ENCODE peak calls at places on chromosomes 4 and X, in ten cellular contexts. One of them, this sample, is unnamed.

GRCh38 chrX:41419082-41419481 is 28.1 kb upstream of the NYX start:
- DNase-seq in endothelial cell of umbilical vein: no peak
- DNase-seq in cardiac muscle cell: no peak
- DNase-seq in ovary: no peak
- DNase-seq in adrenal gland: no peak
- DNase-seq in mammary epithelial cell: no peak
- DNase-seq in HepG2: no peak
- DNase-seq in heart right ventricle: no peak
- DNase-seq in suprapubic skin: no peak
- DNase-seq in uterus: no peak
- DNase-seq in this sample: no peak

GRCh38 chr4:14924080-14924916 is 78.0 kb upstream of the CPEB2 start:
- DNase-seq in endothelial cell of umbilical vein: no peak
- DNase-seq in cardiac muscle cell: no peak
- DNase-seq in ovary: no peak
- DNase-seq in adrenal gland: no peak
- DNase-seq in mammary epithelial cell: no peak
- DNase-seq in HepG2: no peak
- DNase-seq in heart right ventricle: no peak
- DNase-seq in suprapubic skin: no peak
- DNase-seq in uterus: no peak
- DNase-seq in this sample: no peak

GRCh38 chrX:13868481-13869040 is 51.7 kb upstream of the GPM6B start:
- DNase-seq in endothelial cell of umbilical vein: no peak
- DNase-seq in cardiac muscle cell: peak; percentile 86
- DNase-seq in ovary: no peak
- DNase-seq in adrenal gland: no peak
- DNase-seq in mammary epithelial cell: peak; percentile 20
- DNase-seq in HepG2: no peak
- DNase-seq in heart right ventricle: no peak
- DNase-seq in suprapubic skin: no peak
- DNase-seq in uterus: no peak
- DNase-seq in this sample: no peak

GRCh38 chr4:16591867-16592266 is 306.6 kb downstream of the LDB2 start:
- DNase-seq in endothelial cell of umbilical vein: no peak
- DNase-seq in cardiac muscle cell: peak; percentile 84
- DNase-seq in ovary: peak; percentile 75
- DNase-seq in adrenal gland: no peak
- DNase-seq in mammary epithelial cell: no peak
- DNase-seq in HepG2: no peak
- DNase-seq in heart right ventricle: peak; percentile 63
- DNase-seq in suprapubic skin: no peak
- DNase-seq in uterus: peak; percentile 57
- DNase-seq in this sample: no peak

GRCh38 chr4:55255171-55255570 is 90.9 kb upstream of the SRD5A3 start:
- DNase-seq in endothelial cell of umbilical vein: no peak
- DNase-seq in cardiac muscle cell: peak; percentile 17
- DNase-seq in ovary: no peak
- DNase-seq in adrenal gland: no peak
- DNase-seq in mammary epithelial cell: no peak
- DNase-seq in HepG2: no peak
- DNase-seq in heart right ventricle: no peak
- DNase-seq in suprapubic skin: no peak
- DNase-seq in uterus: no peak
- DNase-seq in this sample: no peak

GRCh38 chrX:114251575-114251974 is 332.3 kb upstream of the HTR2C start:
- DNase-seq in endothelial cell of umbilical vein: no peak
- DNase-seq in cardiac muscle cell: no peak
- DNase-seq in ovary: no peak
- DNase-seq in adrenal gland: no peak
- DNase-seq in mammary epithelial cell: no peak
- DNase-seq in HepG2: no peak
- DNase-seq in heart right ventricle: no peak
- DNase-seq in suprapubic skin: no peak
- DNase-seq in uterus: no peak
- DNase-seq in this sample: no peak

GRCh38 chr4:106601519-106601918 is 232.9 kb upstream of the GIMD1 start:
- DNase-seq in endothelial cell of umbilical vein: no peak
- DNase-seq in cardiac muscle cell: peak; percentile 21
- DNase-seq in ovary: no peak
- DNase-seq in adrenal gland: no peak
- DNase-seq in mammary epithelial cell: no peak
- DNase-seq in HepG2: no peak
- DNase-seq in heart right ventricle: no peak
- DNase-seq in suprapubic skin: no peak
- DNase-seq in uterus: no peak
- DNase-seq in this sample: no peak

GRCh38 chr4:20418865-20419451 is 167.3 kb downstream of the SLIT2 start:
- DNase-seq in endothelial cell of umbilical vein: peak; percentile 76
- DNase-seq in cardiac muscle cell: peak; percentile 84
- DNase-seq in ovary: no peak
- DNase-seq in adrenal gland: no peak
- DNase-seq in mammary epithelial cell: peak; percentile 52
- DNase-seq in HepG2: peak; percentile 36
- DNase-seq in heart right ventricle: no peak
- DNase-seq in suprapubic skin: no peak
- DNase-seq in uterus: no peak
- DNase-seq in this sample: peak; percentile 7

GRCh38 chr4:25221377-25221776 is 12.5 kb upstream of the PI4K2B start:
- DNase-seq in endothelial cell of umbilical vein: no peak
- DNase-seq in cardiac muscle cell: no peak
- DNase-seq in ovary: no peak
- DNase-seq in adrenal gland: no peak
- DNase-seq in mammary epithelial cell: no peak
- DNase-seq in HepG2: no peak
- DNase-seq in heart right ventricle: no peak
- DNase-seq in suprapubic skin: no peak
- DNase-seq in uterus: no peak
- DNase-seq in this sample: no peak

GRCh38 chr4:25229804-25230203 is 4.0 kb upstream of the PI4K2B start:
- DNase-seq in endothelial cell of umbilical vein: no peak
- DNase-seq in cardiac muscle cell: no peak
- DNase-seq in ovary: no peak
- DNase-seq in adrenal gland: no peak
- DNase-seq in mammary epithelial cell: no peak
- DNase-seq in HepG2: no peak
- DNase-seq in heart right ventricle: no peak
- DNase-seq in suprapubic skin: no peak
- DNase-seq in uterus: no peak
- DNase-seq in this sample: no peak

DNA sequence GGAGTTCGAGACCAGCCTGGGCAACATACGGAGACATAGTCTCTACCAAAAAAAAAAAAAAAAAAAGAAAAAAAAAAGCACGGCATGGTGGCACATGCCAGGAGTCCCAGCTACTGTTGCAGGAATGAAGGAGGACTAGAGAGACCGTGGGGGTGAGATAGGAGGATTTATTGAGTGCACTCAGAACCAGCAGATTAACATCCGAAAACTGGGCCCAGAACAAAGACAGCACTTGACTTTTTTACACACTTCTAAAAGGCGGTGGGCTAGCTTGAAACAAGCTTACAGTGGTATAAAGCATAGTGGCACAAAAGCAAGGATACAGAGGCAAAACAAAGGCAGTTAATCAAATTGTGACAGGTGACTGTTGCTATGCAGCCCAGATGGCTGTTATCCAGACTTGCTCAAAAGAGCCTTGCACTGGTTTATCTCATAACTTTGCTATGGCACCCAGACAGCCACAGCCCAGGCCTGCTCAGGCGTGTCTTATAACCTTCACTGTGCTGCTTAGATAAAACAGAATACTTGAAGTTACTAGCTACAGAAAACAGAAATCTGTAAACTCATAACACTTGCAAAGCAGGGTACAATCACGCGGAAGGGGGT is 10.0 kb upstream of the PI4K2B start:
- DNase-seq in endothelial cell of umbilical vein: peak; percentile 21
- DNase-seq in cardiac muscle cell: peak; percentile 53
- DNase-seq in ovary: no peak
- DNase-seq in adrenal gland: no peak
- DNase-seq in mammary epithelial cell: peak; percentile 40
- DNase-seq in HepG2: no peak
- DNase-seq in heart right ventricle: no peak
- DNase-seq in suprapubic skin: no peak
- DNase-seq in uterus: no peak
- DNase-seq in this sample: peak; percentile 63
- H3K9me3 ChIP-seq in endothelial cell of umbilical vein: no peaks in the 10 kb centered on the region
- H3K9me3 ChIP-seq in cardiac muscle cell: no peaks in the 10 kb centered on the region
- H3K9me3 ChIP-seq in ovary: peaks cover 5% of the 10 kb centered on the region
- H3K9me3 ChIP-seq in adrenal gland: no peaks in the 10 kb centered on the region
- H3K9me3 ChIP-seq in mammary epithelial cell: peaks cover 10% of the 10 kb centered on the region
- H3K9me3 ChIP-seq in HepG2: peaks cover 23% of the 10 kb centered on the region
- H3K9me3 ChIP-seq in heart right ventricle: no peaks in the 10 kb centered on the region
- H3K9me3 ChIP-seq in suprapubic skin: peaks cover 15% of the 10 kb centered on the region
- H3K9me3 ChIP-seq in uterus: no peaks in the 10 kb centered on the region
- H3K9me3 ChIP-seq in this sample: peaks cover 47% of the 10 kb centered on the region

GRCh38 chr4:139453041-139453370 is 915 bp upstream of the RAB33B start:
- DNase-seq in endothelial cell of umbilical vein: no peak
- DNase-seq in cardiac muscle cell: no peak
- DNase-seq in ovary: no peak
- DNase-seq in adrenal gland: no peak
- DNase-seq in mammary epithelial cell: peak; percentile 79
- DNase-seq in HepG2: peak; percentile 88
- DNase-seq in heart right ventricle: no peak
- DNase-seq in suprapubic skin: no peak
- DNase-seq in uterus: no peak
- DNase-seq in this sample: peak; percentile 63

GRCh38 chr4:139455187-139455586 is 1.3 kb downstream of the RAB33B start:
- DNase-seq in endothelial cell of umbilical vein: peak; percentile 25
- DNase-seq in cardiac muscle cell: no peak
- DNase-seq in ovary: no peak
- DNase-seq in adrenal gland: no peak
- DNase-seq in mammary epithelial cell: no peak
- DNase-seq in HepG2: no peak
- DNase-seq in heart right ventricle: no peak
- DNase-seq in suprapubic skin: no peak
- DNase-seq in uterus: no peak
- DNase-seq in this sample: no peak

GRCh38 chr4:139453371-139454110 is 380 bp upstream of the RAB33B start:
- DNase-seq in endothelial cell of umbilical vein: peak; percentile 98
- DNase-seq in cardiac muscle cell: peak; percentile 99
- DNase-seq in ovary: peak; percentile 98
- DNase-seq in adrenal gland: peak; percentile 99
- DNase-seq in mammary epithelial cell: peak; percentile 97
- DNase-seq in HepG2: peak; percentile 94
- DNase-seq in heart right ventricle: peak; percentile 98
- DNase-seq in suprapubic skin: peak; percentile 99
- DNase-seq in uterus: peak; percentile 97
- DNase-seq in this sample: peak; percentile 94

GRCh38 chr4:139454111-139454600 is at the start of gene RAB33B:
- DNase-seq in endothelial cell of umbilical vein: no peak
- DNase-seq in cardiac muscle cell: peak; percentile 94
- DNase-seq in ovary: no peak
- DNase-seq in adrenal gland: no peak
- DNase-seq in mammary epithelial cell: no peak
- DNase-seq in HepG2: no peak
- DNase-seq in heart right ventricle: no peak
- DNase-seq in suprapubic skin: peak; percentile 95
- DNase-seq in uterus: no peak
- DNase-seq in this sample: no peak

GRCh38 chr4:139454646-139455045 is 725 bp downstream of the RAB33B start:
- DNase-seq in endothelial cell of umbilical vein: no peak
- DNase-seq in cardiac muscle cell: no peak
- DNase-seq in ovary: no peak
- DNase-seq in adrenal gland: no peak
- DNase-seq in mammary epithelial cell: no peak
- DNase-seq in HepG2: no peak
- DNase-seq in heart right ventricle: no peak
- DNase-seq in suprapubic skin: no peak
- DNase-seq in uterus: no peak
- DNase-seq in this sample: no peak
- H3K4me1 ChIP-seq in endothelial cell of umbilical vein: peaks cover 49% of the 10 kb centered on the region
- H3K4me1 ChIP-seq in cardiac muscle cell: peaks cover 14% of the 10 kb centered on the region
- H3K4me1 ChIP-seq in ovary: peaks cover 7% of the 10 kb centered on the region
- H3K4me1 ChIP-seq in adrenal gland: peaks cover 25% of the 10 kb centered on the region
- H3K4me1 ChIP-seq in mammary epithelial cell: peaks cover 21% of the 10 kb centered on the region
- H3K4me1 ChIP-seq in HepG2: peaks cover 69% of the 10 kb centered on the region
- H3K4me1 ChIP-seq in heart right ventricle: peaks cover 35% of the 10 kb centered on the region
- H3K4me1 ChIP-seq in suprapubic skin: peaks cover 66% of the 10 kb centered on the region
- H3K4me1 ChIP-seq in uterus: no peaks in the 10 kb centered on the region
- H3K4me1 ChIP-seq in this sample: peaks cover 50% of the 10 kb centered on the region

GRCh38 chr4:82428526-82428968 is 1.7 kb downstream of the HNRNPDL start:
- DNase-seq in endothelial cell of umbilical vein: no peak
- DNase-seq in cardiac muscle cell: no peak
- DNase-seq in ovary: no peak
- DNase-seq in adrenal gland: no peak
- DNase-seq in mammary epithelial cell: no peak
- DNase-seq in HepG2: no peak
- DNase-seq in heart right ventricle: no peak
- DNase-seq in suprapubic skin: no peak
- DNase-seq in uterus: no peak
- DNase-seq in this sample: no peak

GRCh38 chr4:82431026-82431745 is 796 bp downstream of the ENOPH1 start:
- DNase-seq in endothelial cell of umbilical vein: no peak
- DNase-seq in cardiac muscle cell: peak; percentile 32
- DNase-seq in ovary: no peak
- DNase-seq in adrenal gland: no peak
- DNase-seq in mammary epithelial cell: peak; percentile 58
- DNase-seq in HepG2: no peak
- DNase-seq in heart right ventricle: peak; percentile 16
- DNase-seq in suprapubic skin: no peak
- DNase-seq in uterus: no peak
- DNase-seq in this sample: no peak

GRCh38 chr4:82428969-82429727 is 1.1 kb downstream of the HNRNPDL start:
- DNase-seq in endothelial cell of umbilical vein: peak; percentile 95
- DNase-seq in cardiac muscle cell: peak; percentile 96
- DNase-seq in ovary: peak; percentile 92
- DNase-seq in adrenal gland: peak; percentile 92
- DNase-seq in mammary epithelial cell: peak; percentile 91
- DNase-seq in HepG2: peak; percentile 76
- DNase-seq in heart right ventricle: peak; percentile 95
- DNase-seq in suprapubic skin: peak; percentile 93
- DNase-seq in uterus: peak; percentile 96
- DNase-seq in this sample: peak; percentile 95

GRCh38 chr4:82430193-82431025 is at the start of the genes ENOPH1 and HNRNPDL:
- DNase-seq in endothelial cell of umbilical vein: peak; percentile 95
- DNase-seq in cardiac muscle cell: peak; percentile 97
- DNase-seq in ovary: peak; percentile 95
- DNase-seq in adrenal gland: peak; percentile 96
- DNase-seq in mammary epithelial cell: peak; percentile 98
- DNase-seq in HepG2: peak; percentile 96
- DNase-seq in heart right ventricle: peak; percentile 94
- DNase-seq in suprapubic skin: peak; percentile 98
- DNase-seq in uterus: peak; percentile 96
- DNase-seq in this sample: peak; percentile 98

GRCh38 chr4:82429728-82430192 is 502 bp downstream of the HNRNPDL start:
- DNase-seq in endothelial cell of umbilical vein: no peak
- DNase-seq in cardiac muscle cell: no peak
- DNase-seq in ovary: no peak
- DNase-seq in adrenal gland: no peak
- DNase-seq in mammary epithelial cell: peak; percentile 69
- DNase-seq in HepG2: no peak
- DNase-seq in heart right ventricle: no peak
- DNase-seq in suprapubic skin: no peak
- DNase-seq in uterus: no peak
- DNase-seq in this sample: no peak
- TF ChIP-seq CTCF in endothelial cell of umbilical vein: no peak
- TF ChIP-seq CTCF in cardiac muscle cell: no peak
- TF ChIP-seq CTCF in ovary: no peak
- TF ChIP-seq CTCF in adrenal gland: no peak
- TF ChIP-seq CTCF in mammary epithelial cell: no peak
- TF ChIP-seq CTCF in HepG2: no peak
- TF ChIP-seq CTCF in heart right ventricle: no peak
- TF ChIP-seq CTCF in suprapubic skin: peak; percentile 3
- TF ChIP-seq CTCF in uterus: no peak
- TF ChIP-seq CTCF in this sample: no peak

DNA sequence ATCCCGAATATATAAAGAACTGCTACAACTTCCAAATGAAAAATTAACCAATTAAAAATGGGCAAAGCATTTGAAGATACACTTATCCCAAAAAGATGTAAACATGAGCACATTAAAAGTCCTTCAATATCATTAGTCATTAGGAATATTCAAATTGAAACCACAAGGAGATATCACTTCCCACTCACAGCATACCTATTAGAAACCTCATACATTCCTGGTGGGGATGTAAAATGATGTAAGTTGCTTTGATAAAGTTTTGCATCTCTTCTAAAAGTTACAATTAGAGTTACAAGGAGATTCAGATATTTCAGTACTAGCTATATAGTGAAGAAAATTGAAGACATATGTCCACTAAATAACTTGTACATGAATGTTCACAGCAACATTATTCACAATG is 1109.3 kb upstream of the LCORL start:
- DNase-seq in endothelial cell of umbilical vein: no peak
- DNase-seq in cardiac muscle cell: peak; percentile 7
- DNase-seq in ovary: no peak
- DNase-seq in adrenal gland: no peak
- DNase-seq in mammary epithelial cell: peak; percentile 1
- DNase-seq in HepG2: no peak
- DNase-seq in heart right ventricle: no peak
- DNase-seq in suprapubic skin: no peak
- DNase-seq in uterus: no peak
- DNase-seq in this sample: no peak
- H3K9me3 ChIP-seq in endothelial cell of umbilical vein: no peaks in the 10 kb centered on the region
- H3K9me3 ChIP-seq in cardiac muscle cell: no peaks in the 10 kb centered on the region
- H3K9me3 ChIP-seq in ovary: no peaks in the 10 kb centered on the region
- H3K9me3 ChIP-seq in adrenal gland: no peaks in the 10 kb centered on the region
- H3K9me3 ChIP-seq in mammary epithelial cell: no peaks in the 10 kb centered on the region
- H3K9me3 ChIP-seq in HepG2: peaks cover 78% of the 10 kb centered on the region
- H3K9me3 ChIP-seq in heart right ventricle: no peaks in the 10 kb centered on the region
- H3K9me3 ChIP-seq in suprapubic skin: no peaks in the 10 kb centered on the region
- H3K9me3 ChIP-seq in uterus: no peaks in the 10 kb centered on the region
- H3K9me3 ChIP-seq in this sample: no peaks in the 10 kb centered on the region

This sample was measured in DND-41.